ENCODE peak calls at places on chromosome 9, in seven cellular contexts. F, V, K, W, C, P and O are unnamed samples.

GRCh38 chr9:110935829-110936228 is 102.4 kb downstream of the LPAR1 start:
- DNase-seq in F (no peak), W (no peak), V (no peak), P (no peak), C (no peak), K (no peak), O (no peak)

GRCh38 chr9:16241231-16241630 is 629.2 kb downstream of the BNC2 start:
- DNase-seq in W (peak; percentile 84), P (peak; percentile 59), C (peak; percentile 73), F (no peak), K (no peak), V (no peak), O (no peak)

GRCh38 chr9:132931178-132931735 is 13.2 kb downstream of the TSC1 start:
- DNase-seq in P (no peak), F (no peak), C (peak; percentile 21), K (no peak), V (no peak), W (no peak), O (no peak)

GRCh38 chr9:112120471-112120925 is 54.6 kb downstream of the SUSD1 start:
- DNase-seq in F (no peak), W (peak; percentile 52), V (no peak), P (no peak), C (peak; percentile 2), K (no peak), O (no peak)

GRCh38 chr9:132214027-132214622 is 52.3 kb downstream of the NTNG2 start:
- DNase-seq in W (peak; percentile 69), P (peak; percentile 83), C (peak; percentile 84), V (no peak), F (no peak), K (no peak), O (no peak)

GRCh38 chr9:90251311-90251710 is 391.3 kb downstream of the DIRAS2 start:
- DNase-seq in W (peak; percentile 21), V (no peak), P (no peak), C (no peak), K (no peak), F (no peak), O (no peak)

GRCh38 chr9:16626577-16627130 is 243.8 kb downstream of the BNC2 start:
- DNase-seq in V (no peak), F (no peak), W (peak; percentile 76), C (peak; percentile 86), K (no peak), P (peak; percentile 90), O (no peak)

GRCh38 chr9:35813434-35814105 is 1.3 kb downstream of the HINT2 start:
- DNase-seq in W (peak; percentile 12), C (peak; percentile 47), F (no peak), P (peak; percentile 38), K (no peak), V (no peak), O (no peak)

GRCh38 chr9:33029106-33029788 is 4.2 kb downstream of the DNAJA1 start:
- DNase-seq in V (no peak), P (no peak), K (no peak), F (no peak), W (no peak), C (peak; percentile 76), O (no peak)

GRCh38 chr9:91334053-91334452 is 27.7 kb downstream of the AUH start:
- DNase-seq in V (no peak), C (peak; percentile 37), F (no peak), K (no peak), P (peak; percentile 28), W (peak; percentile 29), O (no peak)

GRCh38 chr9:77019810-77020437 is 469 bp downstream of the FOXB2 start:
- DNase-seq in F (no peak), V (no peak), K (no peak), P (no peak), W (no peak), C (no peak), O (no peak)

GRCh38 chr9:72362680-72363139 is 2.3 kb downstream of the ZFAND5 start:
- DNase-seq in C (peak; percentile 95), V (peak; percentile 6), F (peak; percentile 8), P (peak; percentile 73), W (peak; percentile 58), K (peak; percentile 73), O (peak; percentile 25)

GRCh38 chr9:91978739-91979414 is 28.8 kb upstream of the ROR2 start:
- DNase-seq in W (peak; percentile 51), C (peak; percentile 93), K (peak; percentile 43), P (peak; percentile 64), F (no peak), V (no peak), O (no peak)

GRCh38 chr9:36135791-36136276 is 699 bp upstream of the GLIPR2 start:
- DNase-seq in K (no peak), P (no peak), F (no peak), V (no peak), C (no peak), W (no peak), O (no peak)

GRCh38 chr9:36401179-36401740 is 1.2 kb upstream of the RNF38 start:
- DNase-seq in C (peak; percentile 81), W (peak; percentile 42), F (no peak), V (no peak), P (no peak), K (peak; percentile 75), O (peak; percentile 73)